ENCODE peak calls at places on chromosomes 6 and 20, in four cellular contexts. A is fibroblast of gingiva, I is foreskin fibroblast, R is mesothelial cell of epicardium. T is an unnamed sample.

GRCh38 chr20:53522026-53522425 is 71.6 kb downstream of the ZNF217 start:
- DNase-seq in A (no peak), I (no peak), R (no peak), T (no peak)

GRCh38 chr6:15783484-15783883 is 120.7 kb upstream of the DTNBP1 start:
- DNase-seq in A (no peak), I (no peak), R (no peak), T (no peak)

GRCh38 chr6:139744891-139745290 is 370.4 kb upstream of the CITED2 start:
- DNase-seq in A (no peak), I (no peak), R (no peak), T (no peak)

GRCh38 chr6:161050134-161050765 is 58.7 kb downstream of the MAP3K4 start:
- DNase-seq in A (no peak), I (no peak), R (no peak), T (no peak)

GRCh38 chr6:37804676-37805075 is 14.9 kb upstream of the ZFAND3 start:
- DNase-seq in A (peak; percentile 54), I (no peak), R (no peak), T (no peak)

GRCh38 chr6:83313880-83314279 is 117.0 kb downstream of the ME1 start:
- DNase-seq in A (no peak), I (no peak), R (no peak), T (no peak)

GRCh38 chr6:166957087-166957804 is 896 bp upstream of the RNASET2 start:
- DNase-seq in A (no peak), I (peak; percentile 35), R (no peak), T (peak; percentile 93)

GRCh38 chr6:24864345-24864744 is 65.6 kb upstream of the ARMH2 start:
- DNase-seq in A (no peak), I (peak; percentile 24), R (no peak), T (no peak)

GRCh38 chr6:158060447-158061360 is 79.0 kb downstream of the SYNJ2 start:
- DNase-seq in A (peak; percentile 95), I (peak; percentile 95), R (no peak), T (no peak)